ENCODE peak calls at places on chromosome 2, in eight cellular contexts. One of them, this sample, is unnamed.

GRCh38 chr2:160970052-160970846 is 190.0 kb upstream of the TANK start:
- DNase-seq in iPS-NIHi11: peak; percentile 77
- DNase-seq in heart right ventricle: peak; percentile 57
- DNase-seq in choroid plexus epithelial cell: peak; percentile 92
- DNase-seq in GDM1: no peak
- DNase-seq in stimulated activated CD4-positive, alpha-beta T cell treated with anti-CD3 and anti-CD28 coated beads, Interleukin-1b, Interleukin-23, amount 100 ng/mL, for 24 hours: no peak
- DNase-seq in aorta: no peak
- DNase-seq in A549: peak; percentile 85
- DNase-seq in this sample: no peak

GRCh38 chr2:45992021-45992745 is 305.0 kb upstream of the EPAS1 start:
- DNase-seq in choroid plexus epithelial cell: peak; percentile 30
- DNase-seq in aorta: peak; percentile 85
- DNase-seq in stimulated activated CD4-positive, alpha-beta T cell treated with anti-CD3 and anti-CD28 coated beads, Interleukin-1b, Interleukin-23, amount 100 ng/mL, for 24 hours: no peak
- DNase-seq in A549: peak; percentile 99
- DNase-seq in GDM1: no peak
- DNase-seq in iPS-NIHi11: no peak
- DNase-seq in heart right ventricle: no peak
- DNase-seq in this sample: peak; percentile 83

GRCh38 chr2:116444256-116444872 is 1370.1 kb upstream of the DDX18 start:
- DNase-seq in stimulated activated CD4-positive, alpha-beta T cell treated with anti-CD3 and anti-CD28 coated beads, Interleukin-1b, Interleukin-23, amount 100 ng/mL, for 24 hours: no peak
- DNase-seq in choroid plexus epithelial cell: no peak
- DNase-seq in iPS-NIHi11: no peak
- DNase-seq in heart right ventricle: no peak
- DNase-seq in GDM1: no peak
- DNase-seq in A549: no peak
- DNase-seq in aorta: no peak
- DNase-seq in this sample: no peak

GRCh38 chr2:142668420-142668819 is 209.0 kb upstream of the KYNU start:
- DNase-seq in heart right ventricle: no peak
- DNase-seq in GDM1: no peak
- DNase-seq in aorta: no peak
- DNase-seq in choroid plexus epithelial cell: no peak
- DNase-seq in stimulated activated CD4-positive, alpha-beta T cell treated with anti-CD3 and anti-CD28 coated beads, Interleukin-1b, Interleukin-23, amount 100 ng/mL, for 24 hours: no peak
- DNase-seq in iPS-NIHi11: no peak
- DNase-seq in A549: no peak
- DNase-seq in this sample: no peak

GRCh38 chr2:27765621-27766286 is 5.8 kb upstream of the MRPL33 start:
- DNase-seq in choroid plexus epithelial cell: peak; percentile 66
- DNase-seq in GDM1: no peak
- DNase-seq in stimulated activated CD4-positive, alpha-beta T cell treated with anti-CD3 and anti-CD28 coated beads, Interleukin-1b, Interleukin-23, amount 100 ng/mL, for 24 hours: peak; percentile 26
- DNase-seq in A549: peak; percentile 37
- DNase-seq in iPS-NIHi11: peak; percentile 78
- DNase-seq in aorta: peak; percentile 90
- DNase-seq in heart right ventricle: peak; percentile 39
- DNase-seq in this sample: peak; percentile 69

GRCh38 chr2:71695235-71696120 is 242.1 kb downstream of the DYSF start:
- DNase-seq in heart right ventricle: no peak
- DNase-seq in aorta: peak; percentile 57
- DNase-seq in choroid plexus epithelial cell: no peak
- DNase-seq in GDM1: no peak
- DNase-seq in A549: no peak
- DNase-seq in stimulated activated CD4-positive, alpha-beta T cell treated with anti-CD3 and anti-CD28 coated beads, Interleukin-1b, Interleukin-23, amount 100 ng/mL, for 24 hours: no peak
- DNase-seq in iPS-NIHi11: no peak
- DNase-seq in this sample: peak; percentile 32

GRCh38 chr2:168912466-168913170 is 11.5 kb downstream of the G6PC2 start:
- DNase-seq in stimulated activated CD4-positive, alpha-beta T cell treated with anti-CD3 and anti-CD28 coated beads, Interleukin-1b, Interleukin-23, amount 100 ng/mL, for 24 hours: no peak
- DNase-seq in A549: no peak
- DNase-seq in choroid plexus epithelial cell: peak; percentile 31
- DNase-seq in heart right ventricle: no peak
- DNase-seq in aorta: no peak
- DNase-seq in GDM1: no peak
- DNase-seq in iPS-NIHi11: peak; percentile 30
- DNase-seq in this sample: peak; percentile 70

GRCh38 chr2:118881490-118882129 is 34.2 kb upstream of the EN1 start:
- DNase-seq in A549: peak; percentile 55
- DNase-seq in heart right ventricle: no peak
- DNase-seq in choroid plexus epithelial cell: peak; percentile 71
- DNase-seq in GDM1: no peak
- DNase-seq in stimulated activated CD4-positive, alpha-beta T cell treated with anti-CD3 and anti-CD28 coated beads, Interleukin-1b, Interleukin-23, amount 100 ng/mL, for 24 hours: peak; percentile 45
- DNase-seq in aorta: no peak
- DNase-seq in iPS-NIHi11: peak; percentile 79
- DNase-seq in this sample: no peak

GRCh38 chr2:165666605-165667004 is 127.4 kb downstream of the GALNT3 start:
- DNase-seq in GDM1: no peak
- DNase-seq in stimulated activated CD4-positive, alpha-beta T cell treated with anti-CD3 and anti-CD28 coated beads, Interleukin-1b, Interleukin-23, amount 100 ng/mL, for 24 hours: no peak
- DNase-seq in choroid plexus epithelial cell: no peak
- DNase-seq in iPS-NIHi11: no peak
- DNase-seq in heart right ventricle: no peak
- DNase-seq in A549: no peak
- DNase-seq in aorta: no peak
- DNase-seq in this sample: no peak

GRCh38 chr2:144682248-144682647 is 162.3 kb upstream of the ZEB2 start:
- DNase-seq in GDM1: no peak
- DNase-seq in choroid plexus epithelial cell: no peak
- DNase-seq in stimulated activated CD4-positive, alpha-beta T cell treated with anti-CD3 and anti-CD28 coated beads, Interleukin-1b, Interleukin-23, amount 100 ng/mL, for 24 hours: no peak
- DNase-seq in iPS-NIHi11: no peak
- DNase-seq in heart right ventricle: no peak
- DNase-seq in A549: no peak
- DNase-seq in aorta: no peak
- DNase-seq in this sample: no peak

This sample was measured in psoas muscle.